ENCODE peak calls at places on chromosome 6, in six cellular contexts. U is fibroblast of lung, A is NCI-H1436, Z is HFFc6, C is DMS153, D is tibial nerve. P is an unnamed sample.

GRCh38 chr6:96016781-96017180 is 1.0 kb downstream of the FUT9 start:
- DNase-seq in U (no peak), A (no peak), Z (no peak), C (no peak), D (no peak), P (no peak)

GRCh38 chr6:149988550-149989336 is 25.0 kb downstream of the ULBP1 start:
- DNase-seq in U (no peak), A (no peak), Z (no peak), C (no peak), D (no peak), P (peak)

GRCh38 chr6:62283828-62284411 is 2.1 kb downstream of the KHDRBS2 start:
- DNase-seq in U (peak), A (no peak), Z (peak), C (no peak), D (no peak), P (no peak)

GRCh38 chr6:39841291-39841690 is 49.1 kb downstream of the DAAM2 start:
- DNase-seq in U (no peak), A (no peak), Z (no peak), C (peak), D (no peak), P (no peak)

GRCh38 chr6:154749341-154749740 is 16.1 kb downstream of the SCAF8 start:
- DNase-seq in U (no peak), A (peak), Z (no peak), C (no peak), D (no peak), P (no peak)

GRCh38 chr6:157772820-157773219 is 50.2 kb upstream of the SNX9 start:
- DNase-seq in U (no peak), A (no peak), Z (no peak), C (no peak), D (no peak), P (no peak)

GRCh38 chr6:44128020-44128917 is 915 bp downstream of the TMEM63B start:
- DNase-seq in U (no peak), A (no peak), Z (no peak), C (no peak), D (no peak), P (peak)

GRCh38 chr6:44897286-44897685 is 430.8 kb upstream of the RUNX2 start:
- DNase-seq in U (no peak), A (no peak), Z (no peak), C (no peak), D (no peak), P (no peak)

GRCh38 chr6:152380351-152380767 is 256.8 kb downstream of the SYNE1 start:
- DNase-seq in U (peak), A (no peak), Z (peak), C (no peak), D (no peak), P (no peak)

GRCh38 chr6:154928325-154928922 is 66.7 kb upstream of the TIAM2 start:
- DNase-seq in U (peak), A (peak), Z (peak), C (peak), D (no peak), P (peak)

GRCh38 chr6:4017847-4018193 is 61.1 kb downstream of the FAM217A start:
- DNase-seq in U (peak), A (peak), Z (peak), C (peak), D (no peak), P (no peak)

GRCh38 chr6:16482702-16483314 is 244.4 kb downstream of the GMPR start:
- DNase-seq in U (no peak), A (no peak), Z (no peak), C (no peak), D (no peak), P (no peak)

GRCh38 chr6:27839303-27840081 is 72.7 kb downstream of the OR2B2 start:
- DNase-seq in U (peak), A (no peak), Z (peak), C (peak), D (no peak), P (peak)

GRCh38 chr6:122657601-122658000 is 47.4 kb downstream of the PKIB start:
- DNase-seq in U (peak), A (no peak), Z (no peak), C (no peak), D (no peak), P (no peak)

GRCh38 chr6:128271527-128271926 is 248.9 kb downstream of the PTPRK start:
- DNase-seq in U (peak), A (no peak), Z (no peak), C (no peak), D (no peak), P (no peak)

GRCh38 chr6:115891111-115891669 is 169.5 kb downstream of the FRK start:
- DNase-seq in U (peak), A (no peak), Z (peak), C (no peak), D (no peak), P (no peak)

GRCh38 chr6:50711686-50712085 is 1.6 kb upstream of the TFAP2D start:
- DNase-seq in U (no peak), A (no peak), Z (no peak), C (no peak), D (no peak), P (no peak)

GRCh38 chr6:39312912-39313525 is 1.2 kb downstream of the KCNK17 start:
- DNase-seq in U (no peak), A (no peak), Z (no peak), C (no peak), D (no peak), P (no peak)

GRCh38 chr6:56246941-56247653 is at the start of gene COL21A1:
- DNase-seq in U (peak), A (no peak), Z (no peak), C (peak), D (peak), P (peak)

GRCh38 chr6:17303444-17303843 is 22.3 kb downstream of the RBM24 start:
- DNase-seq in U (no peak), A (no peak), Z (no peak), C (no peak), D (no peak), P (no peak)

GRCh38 chr6:20117474-20117873 is 94.8 kb downstream of the MBOAT1 start:
- DNase-seq in U (no peak), A (no peak), Z (no peak), C (no peak), D (no peak), P (no peak)

GRCh38 chr6:161921602-161922400 is 647.9 kb upstream of the AGPAT4 start:
- DNase-seq in U (peak), A (no peak), Z (no peak), C (no peak), D (no peak), P (no peak)

GRCh38 chr6:132251711-132252110 is 149.6 kb downstream of the MOXD1 start:
- DNase-seq in U (no peak), A (no peak), Z (no peak), C (no peak), D (no peak), P (no peak)

GRCh38 chr6:80725156-80725930 is 618.9 kb downstream of the BCKDHB start:
- DNase-seq in U (peak), A (no peak), Z (peak), C (no peak), D (no peak), P (no peak)

GRCh38 chr6:108113557-108114519 is 39.3 kb upstream of the OSTM1 start:
- DNase-seq in U (peak), A (peak), Z (peak), C (no peak), D (no peak), P (no peak)

GRCh38 chr6:169700296-169700695 is 1.5 kb downstream of the WDR27 start:
- DNase-seq in U (peak), A (no peak), Z (peak), C (no peak), D (no peak), P (no peak)

GRCh38 chr6:169589699-169590257 is 112.1 kb downstream of the WDR27 start:
- DNase-seq in U (no peak), A (peak), Z (peak), C (peak), D (no peak), P (no peak)

GRCh38 chr6:44542401-44543116 is 155.1 kb downstream of the CDC5L start:
- DNase-seq in U (no peak), A (no peak), Z (no peak), C (no peak), D (no peak), P (peak)

GRCh38 chr6:143223895-143224294 is 163.2 kb downstream of the AIG1 start:
- DNase-seq in U (peak), A (no peak), Z (no peak), C (no peak), D (peak), P (peak)

GRCh38 chr6:3208775-3209113 is 18.7 kb downstream of the TUBB2B start:
- DNase-seq in U (no peak), A (no peak), Z (no peak), C (no peak), D (no peak), P (no peak)

GRCh38 chr6:85620308-85620707 is 22.4 kb downstream of the SYNCRIP start:
- DNase-seq in U (no peak), A (no peak), Z (no peak), C (no peak), D (no peak), P (no peak)

GRCh38 chr6:86609549-86610388 is 327.6 kb upstream of the HTR1E start:
- DNase-seq in U (no peak), A (no peak), Z (no peak), C (no peak), D (no peak), P (no peak)

GRCh38 chr6:112016335-112016734 is 37.6 kb upstream of the CCN6 start:
- DNase-seq in U (no peak), A (no peak), Z (no peak), C (no peak), D (no peak), P (no peak)

GRCh38 chr6:327538-328183 is 35.4 kb downstream of the DUSP22 start:
- DNase-seq in U (peak), A (no peak), Z (peak), C (no peak), D (peak), P (no peak)

GRCh38 chr6:144478487-144478886 is 193.4 kb downstream of the UTRN start:
- DNase-seq in U (no peak), A (no peak), Z (no peak), C (no peak), D (peak), P (peak)

GRCh38 chr6:137883400-137883888 is 16.4 kb downstream of the TNFAIP3 start:
- DNase-seq in U (peak), A (no peak), Z (no peak), C (no peak), D (no peak), P (peak)

GRCh38 chr6:150236544-150236943 is 93.7 kb downstream of the PPP1R14C start:
- DNase-seq in U (no peak), A (no peak), Z (no peak), C (no peak), D (no peak), P (no peak)

P was measured in tibial artery.